ENCODE peak calls at places on chromosomes 6 and 20, in four cellular contexts. I is spleen, A is A549, U is adrenal gland. V is an unnamed sample.

GRCh38 chr6:87731818-87732661 is 30.0 kb upstream of the AKIRIN2 start:
- DNase-seq in I (peak), A (peak), U (peak), V (peak)

GRCh38 chr6:21740719-21741118 is 147.2 kb downstream of the SOX4 start:
- DNase-seq in I (no peak), A (no peak), U (no peak), V (no peak)

GRCh38 chr20:52652271-52652670 is 319.9 kb upstream of the TSHZ2 start:
- DNase-seq in I (no peak), A (no peak), U (no peak), V (no peak)

GRCh38 chr6:131683479-131683878 is 17.7 kb downstream of the OR2A4 start:
- DNase-seq in I (no peak), A (no peak), U (no peak), V (no peak)

GRCh38 chr6:104595315-104595820 is 264.4 kb downstream of the HACE1 start:
- DNase-seq in I (no peak), A (no peak), U (no peak), V (no peak)

GRCh38 chr20:44664127-44664526 is 12.6 kb upstream of the ADA start:
- DNase-seq in I (no peak), A (no peak), U (no peak), V (no peak)

GRCh38 chr6:95087394-95088097 is 489.8 kb upstream of the MANEA start:
- DNase-seq in I (no peak), A (no peak), U (peak), V (no peak)

GRCh38 chr20:1818895-1819294 is 76.3 kb upstream of the SIRPA start:
- DNase-seq in I (no peak), A (no peak), U (peak), V (no peak)

GRCh38 chr6:123276439-123277045 is 280.5 kb downstream of the CLVS2 start:
- DNase-seq in I (no peak), A (no peak), U (no peak), V (peak)

GRCh38 chr20:51752343-51752951 is 15.7 kb downstream of the ATP9A start:
- DNase-seq in I (no peak), A (peak), U (no peak), V (no peak)

GRCh38 chr6:47246556-47246955 is 63.1 kb downstream of the TNFRSF21 start:
- DNase-seq in I (no peak), A (no peak), U (no peak), V (no peak)

GRCh38 chr6:7052441-7052936 is 55.3 kb upstream of the RREB1 start:
- DNase-seq in I (peak), A (no peak), U (peak), V (peak)

GRCh38 chr6:43952746-43953145 is 174.5 kb downstream of the MRPL14 start:
- DNase-seq in I (no peak), A (no peak), U (no peak), V (peak)

GRCh38 chr6:43956478-43956877 is 170.8 kb downstream of the MRPL14 start:
- DNase-seq in I (no peak), A (no peak), U (no peak), V (no peak)

GRCh38 chr6:43953794-43954310 is 173.4 kb downstream of the MRPL14 start:
- DNase-seq in I (no peak), A (no peak), U (peak), V (peak)

GRCh38 chr6:43953256-43953655 is 174.0 kb downstream of the MRPL14 start:
- DNase-seq in I (no peak), A (no peak), U (no peak), V (no peak)

GRCh38 chr6:43954311-43955131 is 172.7 kb downstream of the MRPL14 start:
- DNase-seq in I (no peak), A (no peak), U (peak), V (no peak)
- TF ChIP-seq POLR2A in I (no peak), A (no peak), U (no peak), V (no peak)

GRCh38 chr6:30678964-30679726 is 6.3 kb upstream of the DHX16 start:
- DNase-seq in I (peak), A (peak), U (peak), V (peak)
- TF ChIP-seq POLR2A in I (no peak), A (no peak), U (no peak), V (no peak)

GRCh38 chr6:41064841-41065240 is 7.3 kb downstream of the OARD1 start:
- DNase-seq in I (no peak), A (no peak), U (no peak), V (no peak)

GRCh38 chr6:41059569-41059968 is 6.6 kb downstream of the APOBEC2 start:
- DNase-seq in I (no peak), A (no peak), U (no peak), V (no peak)

GRCh38 chr6:41061196-41061726 is 8.3 kb downstream of the APOBEC2 start:
- DNase-seq in I (no peak), A (no peak), U (no peak), V (no peak)

GRCh38 chr6:41063884-41064285 is 8.3 kb downstream of the OARD1 start:
- DNase-seq in I (no peak), A (no peak), U (no peak), V (no peak)

DNA sequence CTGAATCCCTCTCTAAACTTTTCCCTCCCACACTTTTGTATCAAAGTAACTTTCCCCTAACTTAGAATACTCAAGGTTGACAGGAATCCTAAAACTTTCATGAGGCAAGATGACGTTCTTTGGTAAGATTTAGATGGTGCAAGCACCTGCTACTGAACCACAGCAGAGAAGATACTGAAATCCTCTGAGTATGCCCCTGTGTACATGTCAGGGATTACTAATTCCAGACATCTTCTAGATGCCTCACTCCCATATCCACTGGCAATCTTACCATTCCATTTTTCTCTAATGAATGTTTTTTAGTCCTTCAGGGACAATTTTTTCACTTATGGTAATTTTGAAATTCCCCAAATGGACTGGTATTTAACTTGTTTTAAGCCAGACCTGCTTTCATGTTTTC is 9.1 kb downstream of the APOBEC2 start:
- DNase-seq in I (no peak), A (no peak), U (no peak), V (no peak)
- TF ChIP-seq POLR2A in I (no peak), A (no peak), U (no peak), V (no peak)

DNA sequence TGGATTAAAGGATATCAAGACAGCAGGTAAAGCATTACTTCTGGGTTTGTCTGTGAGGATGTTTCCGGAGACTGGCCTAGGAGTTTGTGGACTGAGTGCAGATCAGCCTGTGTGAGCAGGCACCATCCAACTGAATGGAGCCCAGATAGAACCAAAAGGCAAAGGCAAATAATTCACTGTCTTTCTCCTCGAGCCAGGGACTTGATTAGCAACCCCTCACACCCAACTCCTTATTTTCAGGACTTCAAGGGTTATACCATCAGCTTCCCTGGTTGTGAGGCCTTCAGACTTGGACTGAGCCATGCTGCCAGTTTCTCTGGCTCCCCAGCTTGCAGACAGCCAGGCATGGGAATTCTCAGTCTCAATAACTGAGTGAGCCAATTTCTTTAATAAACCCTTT is 19.3 kb downstream of the PSMB1 start:
- DNase-seq in I (no peak), A (no peak), U (no peak), V (no peak)
- TF ChIP-seq POLR2A in I (no peak), A (no peak), U (no peak), V (no peak)

GRCh38 chr6:33787336-33787953 is 1.5 kb downstream of the LEMD2 start:
- DNase-seq in I (no peak), A (no peak), U (no peak), V (peak)

GRCh38 chr6:33783781-33784520 is 5.0 kb downstream of the LEMD2 start:
- DNase-seq in I (no peak), A (no peak), U (no peak), V (no peak)

GRCh38 chr6:33784787-33785186 is 4.1 kb downstream of the LEMD2 start:
- DNase-seq in I (no peak), A (no peak), U (no peak), V (no peak)

GRCh38 chr6:33786736-33787135 is 2.2 kb downstream of the LEMD2 start:
- DNase-seq in I (no peak), A (no peak), U (no peak), V (no peak)

GRCh38 chr6:33785766-33786165 is 3.2 kb downstream of the LEMD2 start:
- DNase-seq in I (no peak), A (no peak), U (no peak), V (no peak)
- TF ChIP-seq POLR2A in I (no peak), A (no peak), U (no peak), V (no peak)

GRCh38 chr6:18126116-18126515 is 3.6 kb upstream of the NHLRC1 start:
- DNase-seq in I (no peak), A (no peak), U (no peak), V (no peak)

GRCh38 chr6:18121580-18122127 is 823 bp downstream of the NHLRC1 start:
- DNase-seq in I (no peak), A (no peak), U (peak), V (peak)

GRCh38 chr6:18119236-18119635 is 3.2 kb downstream of the NHLRC1 start:
- DNase-seq in I (no peak), A (no peak), U (no peak), V (no peak)

GRCh38 chr6:18118330-18118729 is 4.1 kb downstream of the NHLRC1 start:
- DNase-seq in I (no peak), A (no peak), U (no peak), V (no peak)

GRCh38 chr6:18122128-18123093 is at the start of gene NHLRC1:
- DNase-seq in I (peak), A (peak), U (peak), V (peak)
- TF ChIP-seq POLR2A in I (no peak), A (peak), U (peak), V (peak)